ENCODE peak calls at places on chromosomes 4 and X, in six cellular contexts. X, A, M, O, U and L are unnamed samples.

GRCh38 chr4:146371812-146372211 is 149.9 kb downstream of the SLC10A7 start:
- DNase-seq in X (no peak), A (no peak), M (no peak), O (no peak), U (no peak), L (no peak)

GRCh38 chr4:8278009-8278395 is 8.4 kb downstream of the HTRA3 start:
- DNase-seq in X (no peak), A (no peak), M (no peak), O (no peak), U (peak), L (no peak)

GRCh38 chr4:43512253-43512652 is 619.7 kb downstream of the GRXCR1 start:
- DNase-seq in X (no peak), A (no peak), M (no peak), O (no peak), U (no peak), L (no peak)

GRCh38 chrX:39667191-39667590 is 430.6 kb downstream of the BCOR start:
- DNase-seq in X (no peak), A (no peak), M (no peak), O (no peak), U (no peak), L (no peak)

GRCh38 chr4:8879574-8879973 is 7.9 kb upstream of the HMX1 start:
- DNase-seq in X (no peak), A (no peak), M (no peak), O (no peak), U (no peak), L (no peak)

GRCh38 chr4:78022517-78022916 is 34.6 kb upstream of the FRAS1 start:
- DNase-seq in X (no peak), A (no peak), M (no peak), O (no peak), U (no peak), L (no peak)

GRCh38 chrX:37776283-37776986 is 3.4 kb upstream of the CYBB start:
- DNase-seq in X (no peak), A (no peak), M (no peak), O (no peak), U (no peak), L (no peak)

GRCh38 chr4:84792366-84793301 is 173.9 kb downstream of the WDFY3 start:
- DNase-seq in X (no peak), A (peak), M (no peak), O (no peak), U (no peak), L (no peak)

GRCh38 chr4:70842761-70843435 is 3.2 kb upstream of the GRSF1 start:
- DNase-seq in X (no peak), A (no peak), M (no peak), O (peak), U (no peak), L (no peak)

GRCh38 chrX:14922437-14922836 is 49.2 kb downstream of the MOSPD2 start:
- DNase-seq in X (peak), A (peak), M (no peak), O (no peak), U (no peak), L (no peak)

GRCh38 chr4:169103966-169104412 is 93.9 kb upstream of the CBR4 start:
- DNase-seq in X (peak), A (no peak), M (no peak), O (no peak), U (no peak), L (no peak)

GRCh38 chr4:64829749-64830148 is 420.5 kb upstream of the TECRL start:
- DNase-seq in X (no peak), A (no peak), M (no peak), O (no peak), U (no peak), L (no peak)

GRCh38 chr4:158209825-158210807 is at the start of gene TMEM144:
- DNase-seq in X (peak), A (peak), M (peak), O (peak), U (peak), L (peak)

GRCh38 chrX:39261446-39262147 is 460.3 kb downstream of the MID1IP1 start:
- DNase-seq in X (peak), A (no peak), M (peak), O (peak), U (no peak), L (peak)

GRCh38 chr4:37450309-37450708 is 205.8 kb downstream of the NWD2 start:
- DNase-seq in X (no peak), A (no peak), M (no peak), O (no peak), U (no peak), L (no peak)

GRCh38 chrX:100512471-100512870 is 72.3 kb upstream of the TNMD start:
- DNase-seq in X (peak), A (no peak), M (no peak), O (peak), U (no peak), L (no peak)

GRCh38 chr4:111494471-111494870 is 650.8 kb upstream of the FAM241A start:
- DNase-seq in X (peak), A (no peak), M (no peak), O (no peak), U (no peak), L (no peak)

GRCh38 chrX:98357146-98357545 is 1473.4 kb downstream of the RPA4 start:
- DNase-seq in X (no peak), A (no peak), M (no peak), O (no peak), U (no peak), L (no peak)

GRCh38 chr4:54661156-54661555 is 3.4 kb downstream of the KIT start:
- DNase-seq in X (peak), A (peak), M (no peak), O (no peak), U (no peak), L (no peak)

GRCh38 chr4:105902550-105903262 is 7.4 kb downstream of the NPNT start:
- DNase-seq in X (no peak), A (no peak), M (no peak), O (no peak), U (no peak), L (no peak)

GRCh38 chr4:161949941-161950725 is 213.7 kb downstream of the FSTL5 start:
- DNase-seq in X (peak), A (peak), M (no peak), O (no peak), U (no peak), L (no peak)

GRCh38 chr4:65661469-65661868 is 8.8 kb downstream of the EPHA5 start:
- DNase-seq in X (peak), A (no peak), M (no peak), O (no peak), U (no peak), L (no peak)

GRCh38 chrX:155056877-155057792 is 13.8 kb downstream of the CMC4 start:
- DNase-seq in X (peak), A (peak), M (peak), O (peak), U (peak), L (peak)
- TF ChIP-seq CTCF in X (peak), A (peak), M (peak), O (peak), U (peak), L (peak)

GRCh38 chr4:3836041-3836801 is 70.0 kb downstream of the ADRA2C start:
- DNase-seq in X (no peak), A (no peak), M (no peak), O (no peak), U (no peak), L (no peak)
- TF ChIP-seq CTCF in X (no peak), A (no peak), M (no peak), O (no peak), U (no peak), L (no peak)

DNA sequence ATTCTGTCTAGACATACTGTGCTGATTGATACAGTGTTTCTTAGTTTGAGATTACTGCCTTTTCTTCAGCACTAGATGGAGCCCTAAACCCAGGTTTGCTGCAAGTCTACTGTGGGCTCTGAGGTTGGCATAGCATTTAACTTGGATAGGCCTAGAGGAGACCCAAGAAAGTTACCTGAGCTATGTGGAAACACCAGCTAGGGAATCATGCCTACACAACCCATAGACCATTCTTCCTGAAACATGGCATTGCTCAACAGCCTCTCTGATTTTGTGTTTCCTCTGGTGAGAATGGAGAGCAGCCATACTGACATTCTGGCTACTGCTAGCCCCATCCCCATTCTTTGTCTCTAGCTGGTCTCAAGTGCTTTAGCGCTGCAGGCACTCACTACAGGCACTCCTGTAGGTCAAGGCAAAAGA is 287.7 kb upstream of the PCDH18 start:
- DNase-seq in X (peak), A (peak), M (peak), O (peak), U (no peak), L (no peak)
- TF ChIP-seq CTCF in X (peak), A (peak), M (no peak), O (peak), U (peak), L (peak)

GRCh38 chrX:81489987-81490386 is 288.1 kb downstream of the SH3BGRL start:
- DNase-seq in X (no peak), A (no peak), M (no peak), O (no peak), U (no peak), L (no peak)
- TF ChIP-seq CTCF in X (no peak), A (no peak), M (peak), O (no peak), U (no peak), L (no peak)

DNA sequence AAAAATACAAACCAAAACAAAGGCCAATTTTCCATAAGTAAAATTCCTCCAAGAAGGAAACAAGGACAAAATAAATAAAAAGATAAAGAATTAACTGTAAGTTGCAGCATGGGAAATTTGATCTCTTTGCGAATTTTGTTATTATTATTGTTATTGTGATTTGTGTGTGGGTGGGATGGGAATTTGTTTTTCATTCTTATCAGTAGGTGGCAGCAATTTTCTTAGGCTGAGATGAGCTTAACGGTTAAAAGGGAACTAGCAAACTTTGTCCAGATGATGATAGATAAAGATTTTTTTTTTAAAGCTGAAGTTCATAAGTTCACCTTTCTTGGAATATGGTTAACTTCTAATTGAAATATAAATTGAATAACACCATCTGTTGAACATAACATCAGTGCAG is 83.2 kb upstream of the IL1RAPL2 start:
- DNase-seq in X (no peak), A (no peak), M (no peak), O (no peak), U (no peak), L (no peak)
- TF ChIP-seq CTCF in X (peak), A (peak), M (no peak), O (no peak), U (no peak), L (no peak)

GRCh38 chr4:94000559-94000958 is 172.0 kb downstream of the ATOH1 start:
- DNase-seq in X (no peak), A (no peak), M (no peak), O (no peak), U (no peak), L (no peak)
- TF ChIP-seq CTCF in X (no peak), A (no peak), M (no peak), O (no peak), U (no peak), L (no peak)